ENCODE peak calls at places on chromosomes 5 and 9, in nine cellular contexts. R is transverse colon; O is CD8-positive, alpha-beta memory T cell; J is psoas muscle; L is endodermal cell; I is A549; W is CD4-positive, CD25-positive, alpha-beta regulatory T cell; U is thoracic aorta; N is T-helper 17 cell. V is an unnamed sample.

GRCh38 chr9:130478731-130479575 is 34.2 kb downstream of the ASS1 start:
- DNase-seq in I (no peak), R (no peak), J (no peak), N (no peak), O (no peak), W (no peak), L (no peak), U (no peak), V (no peak)

GRCh38 chr9:108650826-108651225 is 205.0 kb downstream of the ACTL7B start:
- DNase-seq in N (no peak), R (no peak), O (no peak), J (no peak), L (peak; percentile 10), U (no peak), W (no peak), I (no peak), V (no peak)

GRCh38 chr5:19733612-19734495 is 254.1 kb downstream of the CDH18 start:
- DNase-seq in L (peak; percentile 58), W (no peak), U (no peak), J (no peak), I (no peak), R (no peak), N (no peak), O (no peak), V (no peak)

GRCh38 chr9:115002371-115003120 is 72.2 kb upstream of the TNFSF8 start:
- DNase-seq in J (no peak), W (no peak), R (no peak), I (no peak), L (no peak), U (no peak), O (no peak), N (no peak), V (no peak)

GRCh38 chr9:133768859-133769510 is 30.8 kb upstream of the SARDH start:
- DNase-seq in O (no peak), L (peak; percentile 92), U (no peak), W (no peak), I (no peak), J (no peak), N (no peak), R (no peak), V (no peak)

GRCh38 chr9:77901771-77902170 is 129.8 kb downstream of the GNAQ start:
- DNase-seq in U (no peak), O (no peak), W (no peak), L (no peak), I (no peak), J (no peak), N (no peak), R (no peak), V (no peak)

GRCh38 chr9:116566677-116567488 is 120.2 kb upstream of the TRIM32 start:
- DNase-seq in W (no peak), U (no peak), R (no peak), L (no peak), J (no peak), O (no peak), N (no peak), I (peak; percentile 61), V (no peak)

GRCh38 chr9:126470251-126470993 is 143.3 kb upstream of the LMX1B start:
- DNase-seq in J (no peak), R (no peak), N (no peak), U (no peak), O (peak; percentile 58), W (no peak), L (no peak), I (no peak), V (no peak)

GRCh38 chr5:146052780-146053179 is 52.6 kb downstream of the PLAC8L1 start:
- DNase-seq in R (no peak), N (no peak), L (peak; percentile 72), J (no peak), O (no peak), W (no peak), U (no peak), I (no peak), V (no peak)

GRCh38 chr5:39518516-39518915 is 93.7 kb upstream of the DAB2 start:
- DNase-seq in I (no peak), L (no peak), R (no peak), U (no peak), N (no peak), W (no peak), O (no peak), J (no peak), V (no peak)

GRCh38 chr5:149141224-149141956 is at the start of gene ABLIM3:
- DNase-seq in L (peak; percentile 93), O (peak; percentile 69), R (peak; percentile 60), J (peak; percentile 85), N (peak; percentile 70), W (peak; percentile 65), U (no peak), I (peak; percentile 88), V (peak; percentile 71)

GRCh38 chr5:148981353-148981752 is 81.5 kb downstream of the SH3TC2 start:
- DNase-seq in U (no peak), L (no peak), I (no peak), J (no peak), R (no peak), O (no peak), W (no peak), N (no peak), V (no peak)

GRCh38 chr5:10858307-10858706 is 97.3 kb upstream of the DAP start:
- DNase-seq in J (no peak), N (no peak), I (no peak), O (no peak), W (no peak), R (no peak), U (no peak), L (no peak), V (no peak)

DNA sequence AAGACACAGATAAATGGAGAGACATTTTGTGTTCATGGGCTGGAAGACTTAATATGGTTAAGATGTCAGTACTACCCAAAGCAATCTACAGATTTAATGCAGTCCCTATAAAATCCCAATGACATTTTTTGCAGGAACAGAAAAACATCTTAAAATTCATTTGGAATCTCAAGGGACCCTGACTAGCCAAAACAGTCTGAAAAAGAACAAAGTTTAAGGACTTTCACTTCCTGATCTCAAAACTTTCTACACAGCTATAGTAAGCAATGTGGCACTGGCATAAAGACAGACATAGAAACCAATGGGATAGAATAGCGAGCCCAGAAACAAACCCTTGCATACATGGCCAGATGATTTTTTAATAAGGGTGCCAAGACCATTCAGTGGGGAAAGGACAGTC is 9.7 kb upstream of the CAMSAP1 start:
- DNase-seq in N (no peak), W (no peak), L (no peak), J (no peak), O (no peak), I (no peak), R (no peak), U (no peak), V (no peak)
- H3K9me3 ChIP-seq in N (peaks cover 15% of the 10 kb centered on the region), W (peaks cover 68% of the 10 kb centered on the region), L (peaks cover 72% of the 10 kb centered on the region), J (no peaks in the 10 kb centered on the region), O (peaks cover 26% of the 10 kb centered on the region), I (peaks cover 78% of the 10 kb centered on the region), R (peaks cover 34% of the 10 kb centered on the region), U (peaks cover 57% of the 10 kb centered on the region), V (peaks cover 21% of the 10 kb centered on the region)

GRCh38 chr5:141384471-141385267 is 2.1 kb downstream of the PCDHGA7 start:
- DNase-seq in U (no peak), R (no peak), W (no peak), O (no peak), L (no peak), J (no peak), N (no peak), I (no peak), V (no peak)
- H3K9me3 ChIP-seq in U (peaks cover 93% of the 10 kb centered on the region), R (peaks cover 84% of the 10 kb centered on the region), W (peaks cover 41% of the 10 kb centered on the region), O (no peaks in the 10 kb centered on the region), L (peaks cover 44% of the 10 kb centered on the region), J (no peaks in the 10 kb centered on the region), N (peaks cover 22% of the 10 kb centered on the region), I (peaks cover 45% of the 10 kb centered on the region), V (peaks cover 6% of the 10 kb centered on the region)

GRCh38 chr9:113898151-113898550 is 22.0 kb downstream of the ZNF618 start:
- DNase-seq in W (no peak), N (no peak), O (no peak), R (no peak), J (no peak), I (no peak), U (no peak), L (no peak), V (peak; percentile 4)

GRCh38 chr9:113899205-113899604 is 23.1 kb downstream of the ZNF618 start:
- DNase-seq in J (no peak), I (no peak), N (no peak), L (no peak), R (no peak), U (no peak), W (no peak), O (no peak), V (peak; percentile 9)

GRCh38 chr9:113896713-113897112 is 20.6 kb downstream of the ZNF618 start:
- DNase-seq in R (no peak), W (no peak), L (no peak), I (no peak), N (no peak), U (no peak), O (no peak), J (no peak), V (no peak)

GRCh38 chr9:113901196-113901818 is 25.2 kb downstream of the ZNF618 start:
- DNase-seq in I (no peak), U (no peak), R (no peak), N (no peak), O (no peak), J (no peak), L (no peak), W (no peak), V (peak; percentile 24)

GRCh38 chr9:113898596-113898995 is 22.5 kb downstream of the ZNF618 start:
- DNase-seq in R (no peak), L (no peak), N (no peak), O (no peak), J (no peak), I (no peak), W (no peak), U (no peak), V (no peak)
- H3K9me3 ChIP-seq in R (no peaks in the 10 kb centered on the region), L (peaks cover 6% of the 10 kb centered on the region), N (no peaks in the 10 kb centered on the region), O (no peaks in the 10 kb centered on the region), J (no peaks in the 10 kb centered on the region), I (no peaks in the 10 kb centered on the region), W (no peaks in the 10 kb centered on the region), U (peaks cover 8% of the 10 kb centered on the region), V (no peaks in the 10 kb centered on the region)

DNA sequence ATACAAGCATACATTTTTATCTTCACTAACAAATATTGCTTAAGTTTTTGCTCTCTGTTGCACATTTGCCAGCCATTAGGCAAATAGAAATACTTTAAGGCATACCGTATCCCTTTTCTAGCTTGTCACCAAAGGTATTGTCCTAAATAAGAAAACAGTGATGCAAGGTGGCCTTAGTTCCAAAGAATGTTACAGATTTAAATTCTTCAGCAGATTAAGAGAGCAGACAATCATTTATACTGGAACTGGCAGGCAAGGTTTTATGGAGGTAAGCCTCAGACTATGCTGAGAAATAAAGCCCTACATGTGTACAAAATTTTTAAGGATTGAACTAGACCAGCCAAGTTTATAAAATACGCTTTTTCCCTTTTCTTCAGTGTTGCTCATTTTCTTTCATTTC is 247.8 kb downstream of the IZUMO3 start:
- DNase-seq in R (no peak), U (no peak), W (no peak), L (no peak), O (no peak), I (no peak), J (no peak), N (no peak), V (no peak)
- H3K9me3 ChIP-seq in R (no peaks in the 10 kb centered on the region), U (no peaks in the 10 kb centered on the region), W (peaks cover 7% of the 10 kb centered on the region), L (no peaks in the 10 kb centered on the region), O (no peaks in the 10 kb centered on the region), I (no peaks in the 10 kb centered on the region), J (no peaks in the 10 kb centered on the region), N (no peaks in the 10 kb centered on the region), V (no peaks in the 10 kb centered on the region)

V was measured in lung.